ENCODE peak calls at places on chromosomes 1 and 21, in seven cellular contexts. Q is dorsolateral prefrontal cortex, D is heart right ventricle, S is IMR-90, P is A549, E is SJSA1, I is tibial nerve. L is an unnamed sample.

GRCh38 chr1:187891993-187892392 is 1063.2 kb downstream of the PLA2G4A start:
- DNase-seq in Q (no peak), D (no peak), S (no peak), P (no peak), E (no peak), I (no peak), L (no peak)

GRCh38 chr1:230899845-230900251 is 31.5 kb upstream of the C1orf198 start:
- DNase-seq in Q (no peak), D (no peak), S (peak), P (no peak), E (no peak), I (no peak), L (no peak)

GRCh38 chr1:165628127-165628857 is 2.7 kb upstream of the MGST3 start:
- DNase-seq in Q (no peak), D (no peak), S (no peak), P (no peak), E (no peak), I (no peak), L (no peak)

GRCh38 chr1:199590708-199591107 is 436.8 kb upstream of the NR5A2 start:
- DNase-seq in Q (no peak), D (no peak), S (no peak), P (no peak), E (no peak), I (no peak), L (no peak)

GRCh38 chr1:181152892-181153633 is 64.6 kb downstream of the IER5 start:
- DNase-seq in Q (peak), D (peak), S (peak), P (no peak), E (no peak), I (peak), L (peak)

GRCh38 chr1:18796950-18797349 is 62.5 kb downstream of the TAS1R2 start:
- DNase-seq in Q (no peak), D (no peak), S (no peak), P (no peak), E (no peak), I (no peak), L (no peak)

GRCh38 chr1:6599141-6599975 is 3.3 kb downstream of the KLHL21 start:
- DNase-seq in Q (peak), D (no peak), S (no peak), P (no peak), E (no peak), I (no peak), L (no peak)

GRCh38 chr1:149942207-149942606 is 5.5 kb upstream of the MTMR11 start:
- DNase-seq in Q (no peak), D (no peak), S (peak), P (peak), E (no peak), I (no peak), L (peak)

GRCh38 chr1:235078927-235079381 is 49.7 kb downstream of the TOMM20 start:
- DNase-seq in Q (no peak), D (no peak), S (peak), P (peak), E (no peak), I (no peak), L (no peak)

GRCh38 chr1:116290085-116290670 is 82.9 kb upstream of the ATP1A1 start:
- DNase-seq in Q (no peak), D (no peak), S (no peak), P (no peak), E (no peak), I (no peak), L (no peak)

GRCh38 chr1:115302390-115302961 is 35.6 kb downstream of the NGF start:
- DNase-seq in Q (no peak), D (no peak), S (peak), P (no peak), E (peak), I (peak), L (no peak)

GRCh38 chr1:180098242-180098995 is 56.2 kb upstream of the QSOX1 start:
- DNase-seq in Q (no peak), D (no peak), S (peak), P (peak), E (peak), I (no peak), L (no peak)

GRCh38 chr21:24759348-24760118 is 847.7 kb downstream of the MRPL39 start:
- DNase-seq in Q (no peak), D (no peak), S (no peak), P (no peak), E (no peak), I (no peak), L (no peak)

GRCh38 chr1:12447849-12448312 is 170.1 kb downstream of the DHRS3 start:
- DNase-seq in Q (no peak), D (no peak), S (peak), P (no peak), E (peak), I (no peak), L (no peak)

GRCh38 chr21:37787456-37787855 is 128.8 kb downstream of the KCNJ6 start:
- DNase-seq in Q (no peak), D (no peak), S (peak), P (peak), E (peak), I (no peak), L (no peak)
- H3K27ac ChIP-seq in Q (no peak), D (no peak), S (peak), P (peak), E (peak), I (no peak), L (no peak)

DNA sequence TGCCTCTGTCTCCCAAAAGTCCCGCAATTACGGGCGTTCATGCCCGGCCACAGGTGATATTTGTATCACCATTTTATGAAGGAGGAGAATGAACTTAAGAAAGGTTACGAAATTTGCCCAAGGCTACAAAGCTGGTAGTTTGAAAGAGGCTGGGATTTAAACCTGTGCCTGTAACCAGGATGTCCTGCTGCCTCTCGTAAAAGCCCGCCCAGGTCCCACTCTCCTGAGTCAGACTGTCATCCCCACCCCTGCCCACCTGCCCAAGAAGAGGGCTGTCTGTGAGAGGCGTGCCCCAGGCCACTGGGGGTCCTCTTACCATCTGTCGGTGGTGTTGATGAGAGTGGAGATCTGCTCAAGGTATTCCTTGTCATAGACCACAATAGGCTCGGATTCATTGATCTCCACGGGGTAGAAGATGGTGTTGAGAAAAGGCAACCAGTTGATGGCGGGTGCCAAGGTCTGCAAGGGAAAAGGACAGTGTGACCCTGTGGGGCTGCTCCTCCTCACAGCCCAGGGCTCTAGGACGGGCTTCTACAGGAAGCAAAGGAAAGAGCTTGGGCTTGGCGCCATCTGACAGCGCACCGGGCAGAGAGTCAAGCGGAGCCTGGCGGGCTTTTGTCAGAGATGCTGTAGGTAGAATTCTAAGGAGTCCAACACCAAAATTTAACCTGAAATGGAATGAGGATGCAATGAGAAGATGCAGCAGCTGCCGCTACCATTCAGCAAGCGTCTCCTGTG is 43.2 kb downstream of the ECE1 start:
- DNase-seq in Q (no peak), D (no peak), S (no peak), P (no peak), E (no peak), I (no peak), L (no peak)
- H3K27ac ChIP-seq in Q (no peak), D (no peak), S (no peak), P (no peak), E (no peak), I (no peak), L (no peak)

DNA sequence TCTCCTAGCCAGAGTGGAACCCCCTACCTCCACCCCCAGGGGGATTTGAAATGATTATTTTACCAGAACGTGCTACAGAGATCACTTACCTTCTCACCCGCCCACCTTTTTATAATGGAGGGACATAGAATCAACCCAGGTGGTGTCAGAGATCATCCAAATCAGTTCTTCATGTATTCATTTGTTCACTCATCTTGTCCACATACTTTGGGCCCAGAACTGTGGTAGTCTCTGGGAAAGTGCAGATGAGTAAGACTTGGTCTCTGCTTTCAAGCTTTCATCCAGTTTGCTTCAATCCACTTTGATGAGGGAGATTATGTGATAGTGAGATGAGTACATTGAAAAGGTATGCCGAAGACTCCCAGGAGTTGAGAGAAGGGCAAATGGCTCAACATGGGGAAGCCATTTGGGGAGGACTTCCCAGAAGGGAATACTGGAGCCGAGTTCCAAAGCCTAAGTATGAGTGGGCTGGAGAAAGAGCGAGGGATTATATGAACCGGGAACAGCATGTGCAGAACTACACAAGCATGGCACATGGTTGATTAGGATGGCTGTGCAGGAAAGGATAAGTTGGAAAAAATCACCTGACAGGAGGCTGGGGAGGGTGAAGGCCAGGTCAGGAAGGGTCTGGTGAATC is 1.9 kb downstream of the FGGY start:
- DNase-seq in Q (no peak), D (no peak), S (peak), P (peak), E (no peak), I (no peak), L (no peak)
- H3K27ac ChIP-seq in Q (no peak), D (peak), S (no peak), P (peak), E (no peak), I (peak), L (no peak)

GRCh38 chr1:9165396-9165795 is 36.5 kb upstream of the GPR157 start:
- DNase-seq in Q (no peak), D (no peak), S (no peak), P (no peak), E (no peak), I (no peak), L (no peak)
- H3K27ac ChIP-seq in Q (no peak), D (peak), S (no peak), P (peak), E (no peak), I (no peak), L (no peak)

DNA sequence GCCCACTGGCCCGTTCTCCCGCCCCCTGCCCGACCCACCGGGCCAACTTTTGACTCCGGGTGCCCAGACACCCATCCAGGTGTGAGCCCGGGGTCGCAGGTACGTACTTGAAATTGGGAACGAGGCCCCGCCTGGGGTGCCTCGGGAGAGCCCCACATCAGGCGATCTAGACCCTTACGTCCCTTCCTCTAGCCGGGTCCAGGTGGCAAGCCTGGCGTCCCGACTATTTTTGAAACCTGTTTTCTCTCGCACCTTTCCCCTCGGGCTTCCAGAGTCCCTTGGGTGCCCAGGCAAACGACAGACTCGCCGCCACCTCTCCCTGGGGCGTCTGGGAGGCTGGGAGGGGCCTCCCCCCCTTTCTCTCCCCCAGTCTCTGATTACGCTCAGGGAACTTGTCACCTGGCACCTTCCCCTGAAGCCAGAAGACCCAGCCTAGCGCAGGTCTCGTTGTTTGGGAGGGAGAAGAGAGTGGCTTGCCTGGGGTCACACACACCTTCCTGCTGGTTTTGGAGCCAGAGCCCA is 898 bp downstream of the LDLRAP1 start:
- DNase-seq in Q (no peak), D (no peak), S (no peak), P (no peak), E (no peak), I (no peak), L (no peak)
- H3K27ac ChIP-seq in Q (peak), D (peak), S (peak), P (peak), E (no peak), I (peak), L (peak)

DNA sequence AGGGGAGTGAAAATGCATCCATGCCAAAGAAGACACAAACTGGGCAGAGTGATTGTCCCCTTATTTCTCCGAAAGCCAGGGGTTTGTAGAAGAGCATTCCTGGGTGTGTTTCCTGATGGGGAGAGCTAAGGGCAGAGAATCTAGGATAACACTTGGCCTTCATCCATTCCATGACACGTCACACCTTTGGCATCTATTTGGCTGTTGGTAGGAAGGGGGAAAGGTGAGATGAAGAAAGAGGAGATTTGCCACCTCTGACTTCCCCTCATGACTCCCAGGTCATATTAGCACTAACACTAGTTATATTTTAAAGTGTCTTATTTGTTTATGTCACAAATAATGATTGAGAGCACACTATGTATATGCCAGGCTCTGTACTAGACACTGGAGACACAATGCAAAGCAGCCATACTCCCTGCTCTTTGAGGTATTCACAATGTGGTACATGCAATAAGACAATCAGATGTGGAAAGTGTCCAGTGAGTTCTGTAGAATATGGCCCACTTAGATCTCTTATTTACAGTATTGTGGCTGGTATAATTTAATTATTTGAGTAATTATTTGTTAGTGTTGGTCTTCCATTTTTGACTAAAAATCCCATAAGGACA is 54.5 kb upstream of the GADD45A start:
- DNase-seq in Q (no peak), D (no peak), S (no peak), P (no peak), E (no peak), I (no peak), L (no peak)
- H3K27ac ChIP-seq in Q (no peak), D (no peak), S (no peak), P (no peak), E (no peak), I (no peak), L (no peak)

GRCh38 chr1:209629621-209630382 is 22.4 kb downstream of the LAMB3 start:
- DNase-seq in Q (no peak), D (no peak), S (no peak), P (no peak), E (no peak), I (no peak), L (no peak)

GRCh38 chr1:209634005-209634737 is 18.1 kb downstream of the LAMB3 start:
- DNase-seq in Q (no peak), D (no peak), S (peak), P (no peak), E (no peak), I (no peak), L (no peak)

GRCh38 chr1:209630383-209631219 is 21.6 kb downstream of the LAMB3 start:
- DNase-seq in Q (no peak), D (peak), S (no peak), P (no peak), E (no peak), I (no peak), L (no peak)

GRCh38 chr1:209635850-209636249 is 16.4 kb downstream of the LAMB3 start:
- DNase-seq in Q (no peak), D (no peak), S (no peak), P (no peak), E (no peak), I (no peak), L (no peak)

DNA sequence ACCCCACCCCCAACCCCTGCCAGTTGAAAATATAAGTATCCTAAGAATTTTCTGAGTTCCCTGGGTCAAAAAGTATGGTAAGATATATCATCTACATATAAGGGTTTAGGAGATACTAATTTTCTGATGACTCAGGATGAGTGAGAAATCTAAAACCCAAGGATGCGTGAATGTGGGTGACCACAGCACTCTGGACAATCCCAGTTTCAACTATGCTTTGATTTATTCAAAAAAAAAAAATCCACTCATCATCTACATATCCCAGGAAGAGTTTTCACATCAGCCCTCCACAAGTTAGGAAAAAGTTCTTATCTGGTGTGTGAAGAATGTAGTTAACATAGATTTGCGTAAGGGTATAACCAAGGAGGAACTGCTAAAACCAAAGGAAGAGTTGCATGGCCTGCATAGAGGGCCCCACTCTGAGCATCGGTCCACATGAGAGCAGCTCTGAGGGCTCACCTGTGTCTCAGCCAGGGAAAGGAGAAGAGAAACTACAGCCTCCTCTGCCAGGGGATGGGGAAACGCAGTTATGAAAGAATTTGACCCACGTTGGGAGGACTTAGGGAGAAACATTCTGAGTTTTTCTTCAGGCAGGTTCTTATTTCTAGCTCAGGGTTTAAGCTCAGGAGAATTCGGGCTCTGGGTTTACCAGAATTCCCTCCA is 18.8 kb downstream of the LAMB3 start:
- DNase-seq in Q (no peak), D (no peak), S (peak), P (no peak), E (no peak), I (no peak), L (no peak)
- H3K27ac ChIP-seq in Q (no peak), D (no peak), S (no peak), P (no peak), E (no peak), I (no peak), L (no peak)

GRCh38 chr21:43948740-43949498 is 63.2 kb upstream of the TRAPPC10 start:
- DNase-seq in Q (no peak), D (no peak), S (no peak), P (no peak), E (no peak), I (no peak), L (no peak)
- H3K27ac ChIP-seq in Q (no peak), D (no peak), S (no peak), P (no peak), E (no peak), I (no peak), L (no peak)

DNA sequence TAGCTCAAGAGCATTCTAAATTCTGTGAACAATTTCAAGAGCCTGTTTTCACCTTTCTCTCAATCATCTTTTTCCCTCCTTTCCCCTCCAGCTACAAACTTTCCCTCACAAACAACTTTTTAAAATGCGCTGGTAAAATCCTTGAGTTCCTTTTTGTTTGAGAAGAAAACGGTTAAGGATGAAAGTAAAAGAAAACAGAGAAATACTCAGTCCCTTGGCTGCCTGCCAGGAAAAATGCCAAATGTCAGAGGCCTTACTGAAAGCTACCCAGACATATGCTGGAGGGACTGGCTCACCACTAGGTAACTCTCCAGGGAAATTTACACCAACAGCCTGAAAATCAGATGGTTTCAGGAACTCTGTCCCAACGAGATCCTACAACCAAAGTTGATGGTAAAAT is 11.0 kb upstream of the SERBP1 start:
- DNase-seq in Q (no peak), D (no peak), S (peak), P (no peak), E (peak), I (peak), L (no peak)
- H3K27ac ChIP-seq in Q (no peak), D (no peak), S (no peak), P (no peak), E (no peak), I (no peak), L (no peak)